ENCODE peak calls at places on chromosomes 4 and X, in eight cellular contexts. N is prostate gland, K is A673, S is AG04449, D is astrocyte of the spinal cord, E is AG10803, J is sigmoid colon, W is IMR-90. R is an unnamed sample.

GRCh38 chr4:25842229-25842840 is 20.5 kb downstream of the SEL1L3 start:
- DNase-seq in S (no peak), W (no peak), N (no peak), K (no peak), D (no peak), J (no peak), E (no peak), R (no peak)

GRCh38 chrX:68697465-68698125 is 50.1 kb downstream of the STARD8 start:
- DNase-seq in S (no peak), D (no peak), J (no peak), W (no peak), E (no peak), N (no peak), K (no peak), R (no peak)

GRCh38 chrX:22674947-22675346 is 324.8 kb upstream of the DDX53 start:
- DNase-seq in W (no peak), K (no peak), J (no peak), N (no peak), E (no peak), D (no peak), S (no peak), R (no peak)

GRCh38 chrX:19721726-19722370 is 165.6 kb downstream of the SH3KBP1 start:
- DNase-seq in K (no peak), D (peak; percentile 28), N (no peak), J (no peak), W (no peak), S (no peak), E (peak; percentile 58), R (no peak)

GRCh38 chr4:109395694-109396093 is 37.9 kb upstream of the SEC24B start:
- DNase-seq in E (no peak), N (no peak), W (no peak), J (no peak), K (no peak), D (no peak), S (no peak), R (no peak)

GRCh38 chr4:113601636-113602035 is 159.9 kb downstream of the CAMK2D start:
- DNase-seq in D (no peak), E (no peak), N (no peak), S (no peak), K (no peak), J (no peak), W (no peak), R (no peak)

GRCh38 chrX:40806511-40807220 is 71.3 kb upstream of the MED14 start:
- DNase-seq in S (no peak), K (no peak), J (no peak), E (no peak), D (peak; percentile 21), N (no peak), W (no peak), R (peak; percentile 4)

GRCh38 chrX:1389181-1389992 is 2.5 kb downstream of the SLC25A6 start:
- DNase-seq in J (peak; percentile 59), N (no peak), W (no peak), D (no peak), K (no peak), E (no peak), S (no peak), R (no peak)

GRCh38 chr4:27007507-27007906 is 146.9 kb downstream of the STIM2 start:
- DNase-seq in W (peak; percentile 35), S (no peak), K (no peak), D (no peak), E (peak; percentile 67), N (no peak), J (no peak), R (peak; percentile 64)

GRCh38 chr4:141807073-141807472 is 170.7 kb downstream of the IL15 start:
- DNase-seq in S (no peak), D (peak; percentile 67), E (peak; percentile 59), J (no peak), N (no peak), W (peak; percentile 68), K (no peak), R (no peak)

GRCh38 chr4:137663376-137664054 is 131.2 kb upstream of the PCDH18 start:
- DNase-seq in S (no peak), E (no peak), J (no peak), K (peak; percentile 48), N (no peak), D (no peak), W (no peak), R (peak; percentile 50)

GRCh38 chr4:73508651-73509050 is 27.1 kb downstream of the AFM start:
- DNase-seq in W (no peak), J (no peak), N (no peak), K (no peak), S (no peak), E (no peak), D (no peak), R (no peak)

GRCh38 chrX:110944323-110944761 is 148.7 kb upstream of the CHRDL1 start:
- DNase-seq in E (no peak), W (no peak), N (peak; percentile 5), S (no peak), D (peak; percentile 0), K (no peak), J (no peak), R (no peak)

GRCh38 chr4:127138586-127138985 is 494.2 kb upstream of the INTU start:
- DNase-seq in K (no peak), D (no peak), J (no peak), S (no peak), W (no peak), N (no peak), E (peak; percentile 82), R (no peak)

GRCh38 chr4:186634591-186635128 is 79.3 kb upstream of the MTNR1A start:
- DNase-seq in N (no peak), D (no peak), J (no peak), K (no peak), W (no peak), S (no peak), E (no peak), R (no peak)

GRCh38 chr4:81166431-81166830 is 48.6 kb downstream of the PRKG2 start:
- DNase-seq in N (no peak), W (no peak), D (peak; percentile 39), J (no peak), E (peak; percentile 72), K (peak; percentile 40), S (no peak), R (peak; percentile 22)

GRCh38 chr4:74608151-74608949 is 163.4 kb downstream of the AREG start:
- DNase-seq in J (no peak), D (no peak), W (peak; percentile 61), S (no peak), K (no peak), N (no peak), E (no peak), R (peak; percentile 42)

GRCh38 chrX:73267979-73268378 is 53.3 kb upstream of the NAP1L2 start:
- DNase-seq in D (no peak), W (no peak), K (no peak), E (no peak), J (no peak), S (no peak), N (no peak), R (no peak)

GRCh38 chr4:66294626-66295025 is 624.3 kb upstream of the EPHA5 start:
- DNase-seq in K (no peak), D (peak; percentile 14), S (no peak), J (no peak), N (no peak), E (no peak), W (no peak), R (peak; percentile 61)

GRCh38 chr4:53023640-53024299 is 161.7 kb downstream of the RASL11B start:
- DNase-seq in D (no peak), N (no peak), W (no peak), K (no peak), E (no peak), J (no peak), S (no peak), R (no peak)

GRCh38 chrX:130539721-130540321 is 138.0 kb downstream of the RBMX2 start:
- DNase-seq in N (peak; percentile 7), K (peak; percentile 57), D (peak; percentile 52), W (peak; percentile 45), E (peak; percentile 51), S (no peak), J (no peak), R (peak; percentile 61)

GRCh38 chr4:28827866-28828265 is 1892.3 kb upstream of the PCDH7 start:
- DNase-seq in J (no peak), S (no peak), E (no peak), K (no peak), N (no peak), D (no peak), W (no peak), R (no peak)

GRCh38 chr4:157014621-157015591 is 43.3 kb upstream of the PDGFC start:
- DNase-seq in W (peak; percentile 96), S (peak; percentile 82), E (peak; percentile 85), K (no peak), D (peak; percentile 92), N (no peak), J (no peak), R (peak; percentile 90)

DNA sequence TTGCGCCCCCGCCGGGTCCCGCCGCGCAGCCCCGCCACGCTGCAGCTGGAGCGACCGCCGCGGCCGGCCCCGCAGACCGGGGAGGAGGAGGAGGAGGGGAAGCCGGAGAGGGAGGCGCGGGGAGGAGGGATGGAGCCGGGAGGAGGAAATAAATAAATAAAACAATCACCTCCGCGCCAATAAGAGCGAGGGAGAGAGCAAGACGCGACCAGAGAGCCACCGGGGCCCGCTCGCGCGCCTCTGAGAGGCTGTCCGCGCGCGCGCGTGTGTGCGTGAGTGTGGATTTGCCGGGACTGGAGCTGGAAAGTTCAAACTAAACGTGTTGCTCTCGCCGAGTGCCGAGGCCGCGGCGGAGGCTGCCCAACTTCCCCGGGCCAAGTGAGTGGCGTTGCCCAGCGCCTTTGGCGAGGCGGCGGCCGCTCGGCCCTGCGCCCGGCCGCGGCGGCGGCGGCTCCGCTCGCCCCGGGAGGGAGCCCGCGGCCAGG is 2184.4 kb upstream of the TENM3 start:
- DNase-seq in J (no peak), S (no peak), K (peak; percentile 77), D (peak; percentile 79), W (peak; percentile 44), N (peak; percentile 14), E (peak; percentile 12), R (peak; percentile 31)
- H3K4me3 ChIP-seq in J (peak overlapping the region; percentile 57), S (peak overlapping the region; percentile 46), K (peak overlapping the region; percentile 58), D (peak overlapping the region; percentile 58), W (peak overlapping the region; percentile 41), N (peak overlapping the region; percentile 40), E (peak overlapping the region; percentile 45), R (peak overlapping the region; percentile 53)

DNA sequence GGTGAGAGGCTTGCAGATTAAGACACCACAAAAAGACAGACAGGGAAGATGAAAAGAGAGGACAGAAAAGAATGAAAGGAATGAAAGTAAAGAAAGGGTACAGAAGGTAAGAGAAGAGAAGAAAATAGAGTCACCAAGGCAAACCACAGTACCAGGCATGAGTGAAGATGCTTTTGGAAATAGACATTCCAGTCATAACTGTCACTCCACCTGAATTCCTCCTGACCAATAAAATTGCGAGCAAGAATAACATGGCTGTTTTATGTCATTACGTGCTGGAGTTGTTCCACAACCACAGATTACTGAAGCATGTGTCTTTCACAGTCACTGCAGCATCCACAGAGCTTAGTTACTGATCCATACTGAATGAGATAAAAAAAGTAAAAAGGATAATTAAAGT is 864.9 kb upstream of the SLIT2 start:
- DNase-seq in D (no peak), K (no peak), W (no peak), S (no peak), N (no peak), E (peak; percentile 64), J (no peak), R (peak; percentile 13)
- TF ChIP-seq CTCF in D (no peak), K (no peak), W (no peak), S (no peak), N (no peak), E (no peak), J (no peak), R (no peak)

GRCh38 chr4:138909605-138910004 is 106.0 kb upstream of the NOCT start:
- DNase-seq in W (no peak), E (no peak), S (no peak), K (no peak), J (no peak), D (no peak), N (no peak), R (no peak)
- H3K4me3 ChIP-seq in W (no peak overlapping the region), E (no peak overlapping the region), S (no peak overlapping the region), K (no peak overlapping the region), J (no peak overlapping the region), D (no peak overlapping the region), N (no peak overlapping the region), R (no peak overlapping the region)

GRCh38 chr4:83931659-83932058 is 395.8 kb downstream of the GPAT3 start:
- DNase-seq in S (no peak), N (no peak), E (no peak), D (no peak), K (no peak), W (no peak), J (no peak), R (no peak)
- TF ChIP-seq CTCF in S (no peak), N (no peak), E (no peak), D (no peak), K (no peak), W (no peak), J (no peak), R (no peak)